ENCODE peak calls at places on chromosomes 4 and X, in nine cellular contexts. J is IMR-90, O is kidney epithelial cell, K is body of pancreas, Z is GM23338, Q is fibroblast of lung, T is A673, M is mucosa of descending colon, I is lung. L is an unnamed sample. For H3K36me3, the result is how much of the 10 kb centered on the place peaks cover.

GRCh38 chr4:104967034-104967401 is 179.7 kb upstream of the TET2 start:
- DNase-seq in M (peak), Q (no peak), Z (no peak), O (no peak), I (no peak), T (no peak), K (peak), J (no peak), L (peak)

GRCh38 chrX:120560405-120560841 is 339 bp downstream of the CUL4B start:
- DNase-seq in I (peak), K (peak), Z (no peak), M (peak), O (no peak), T (peak), J (peak), Q (peak), L (no peak)

GRCh38 chr4:108810087-108810486 is 47.2 kb upstream of the ETNPPL start:
- DNase-seq in Q (no peak), J (no peak), T (no peak), K (no peak), I (no peak), O (no peak), Z (no peak), M (no peak), L (no peak)

GRCh38 chr4:175412744-175413143 is 399.3 kb downstream of the GPM6A start:
- DNase-seq in O (peak), K (no peak), T (no peak), Z (no peak), Q (peak), M (no peak), I (no peak), J (peak), L (peak)

GRCh38 chrX:39757971-39758370 is 339.8 kb downstream of the BCOR start:
- DNase-seq in M (no peak), K (no peak), T (no peak), O (no peak), J (peak), Z (no peak), I (no peak), Q (peak), L (peak)

GRCh38 chrX:86348669-86349068 is 200.4 kb downstream of the DACH2 start:
- DNase-seq in K (no peak), O (no peak), M (no peak), Z (peak), Q (no peak), J (no peak), I (no peak), T (no peak), L (no peak)

GRCh38 chrX:45824471-45824870 is 623.8 kb upstream of the DIPK2B start:
- DNase-seq in J (peak), O (peak), M (no peak), K (peak), Z (peak), Q (peak), I (no peak), T (peak), L (peak)

GRCh38 chr4:186932631-186933150 is 209.0 kb upstream of the FAT1 start:
- DNase-seq in K (no peak), Z (no peak), Q (peak), J (peak), O (no peak), M (no peak), T (peak), I (no peak), L (peak)

GRCh38 chr4:128854433-128854832 is 44.9 kb downstream of the JADE1 start:
- DNase-seq in O (no peak), Q (peak), K (no peak), I (no peak), Z (no peak), J (peak), T (no peak), M (no peak), L (no peak)

GRCh38 chrX:153642655-153643430 is 4.2 kb upstream of the DUSP9 start:
- DNase-seq in Z (peak), Q (no peak), J (no peak), M (no peak), O (no peak), T (no peak), K (no peak), I (no peak), L (no peak)

GRCh38 chr4:54669831-54670230 is 12.1 kb downstream of the KIT start:
- DNase-seq in Z (peak), Q (no peak), K (no peak), M (no peak), O (no peak), I (no peak), T (no peak), J (no peak), L (no peak)

GRCh38 chr4:127400736-127401346 is 231.9 kb upstream of the INTU start:
- DNase-seq in T (peak), O (peak), Z (peak), K (peak), J (peak), M (peak), I (peak), Q (peak), L (peak)

GRCh38 chr4:75659512-75660031 is 13.6 kb downstream of the G3BP2 start:
- DNase-seq in K (no peak), T (no peak), M (no peak), Z (no peak), I (no peak), J (no peak), Q (no peak), O (no peak), L (no peak)

GRCh38 chr4:75653845-75654503 is 19.2 kb downstream of the G3BP2 start:
- DNase-seq in O (no peak), I (no peak), J (peak), Q (peak), T (no peak), M (peak), Z (peak), K (no peak), L (peak)

GRCh38 chr4:75658881-75659280 is 14.3 kb downstream of the G3BP2 start:
- DNase-seq in Q (peak), I (no peak), Z (no peak), J (peak), K (no peak), T (no peak), O (no peak), M (no peak), L (peak)

GRCh38 chr4:75655562-75655961 is 17.6 kb downstream of the G3BP2 start:
- DNase-seq in I (no peak), Q (no peak), M (no peak), T (no peak), J (no peak), K (no peak), Z (no peak), O (no peak), L (no peak)

GRCh38 chr4:75654905-75655304 is 18.3 kb downstream of the G3BP2 start:
- DNase-seq in J (no peak), O (no peak), K (no peak), Q (peak), Z (no peak), T (no peak), M (no peak), I (no peak), L (no peak)
- H3K36me3 ChIP-seq in J (under half), O (under half), K (under half), Q (under half), Z (half or more), T (under half), M (under half), I (under half), L (under half)

GRCh38 chrX:136708348-136708747 is 60.4 kb downstream of the CD40LG start:
- DNase-seq in M (no peak), J (peak), O (no peak), I (no peak), K (no peak), Q (no peak), Z (no peak), T (peak), L (peak)
- TF ChIP-seq CTCF in M (no peak), J (peak), O (peak), I (no peak), K (peak), Q (peak), Z (peak), T (peak), L (peak)

GRCh38 chr4:182254381-182254780 is 11.2 kb downstream of the TENM3 start:
- DNase-seq in O (no peak), J (no peak), Q (no peak), I (no peak), T (no peak), M (no peak), Z (peak), K (no peak), L (no peak)
- H3K4me3 ChIP-seq in O (no peak), J (no peak), Q (no peak), I (no peak), T (no peak), M (no peak), Z (no peak), K (no peak), L (no peak)

GRCh38 chr4:87982036-87982435 is 6.5 kb downstream of the SPP1 start:
- DNase-seq in K (no peak), O (no peak), T (no peak), Z (no peak), I (no peak), Q (no peak), J (no peak), M (no peak), L (no peak)
- H3K36me3 ChIP-seq in K (under half), O (under half), T (under half), Z (under half), I (under half), Q (under half), J (under half), M (under half), L (under half)

GRCh38 chr4:52575406-52575805 is 83.7 kb downstream of the USP46 start:
- DNase-seq in I (no peak), Z (no peak), T (no peak), Q (no peak), M (no peak), K (no peak), J (no peak), O (no peak), L (no peak)
- TF ChIP-seq CTCF in I (no peak), Z (no peak), T (no peak), Q (no peak), M (no peak), K (no peak), J (no peak), O (no peak), L (no peak)

GRCh38 chr4:185524888-185525863 is 10.1 kb downstream of the PDLIM3 start:
- DNase-seq in K (no peak), Z (no peak), Q (peak), I (no peak), J (peak), M (no peak), O (no peak), T (no peak), L (no peak)

GRCh38 chr4:185522451-185522850 is 12.9 kb downstream of the PDLIM3 start:
- DNase-seq in T (no peak), Z (no peak), M (no peak), J (no peak), Q (no peak), I (no peak), K (no peak), O (no peak), L (no peak)

GRCh38 chr4:185520119-185520518 is 15.2 kb downstream of the PDLIM3 start:
- DNase-seq in O (no peak), J (peak), I (no peak), M (no peak), K (no peak), Q (peak), Z (no peak), T (no peak), L (no peak)

GRCh38 chr4:185518494-185518893 is 16.8 kb downstream of the PDLIM3 start:
- DNase-seq in K (no peak), Z (no peak), T (no peak), Q (no peak), O (no peak), I (no peak), J (no peak), M (no peak), L (no peak)

DNA sequence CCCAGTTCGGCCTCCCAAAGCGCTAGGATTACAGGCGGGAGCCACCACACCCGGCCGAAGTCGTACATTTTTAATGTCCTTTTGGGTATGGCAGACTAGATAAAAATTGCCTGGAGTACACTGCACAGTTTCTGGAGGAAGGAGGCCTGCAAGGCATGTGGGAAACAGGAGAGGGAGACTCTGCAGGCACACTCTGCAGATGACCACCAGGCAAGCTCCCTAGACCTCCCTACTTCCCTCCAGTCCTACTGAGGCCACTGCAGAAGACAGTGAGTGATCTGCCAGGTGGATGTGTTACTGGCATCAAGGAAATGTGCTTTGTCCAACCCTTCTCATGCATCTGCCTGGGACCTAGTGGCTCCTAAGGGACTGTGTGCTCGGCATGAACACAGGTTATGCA is 11.4 kb downstream of the PDLIM3 start:
- DNase-seq in I (no peak), Q (no peak), M (no peak), O (no peak), K (no peak), Z (no peak), T (no peak), J (no peak), L (no peak)
- H3K4me3 ChIP-seq in I (no peak), Q (no peak), M (no peak), O (no peak), K (no peak), Z (no peak), T (no peak), J (no peak), L (no peak)

GRCh38 chr4:99074816-99075215 is 13.8 kb downstream of the ADH5 start:
- DNase-seq in M (no peak), O (no peak), I (peak), T (no peak), J (no peak), Z (no peak), K (no peak), Q (no peak), L (no peak)

GRCh38 chr4:99078931-99079624 is 9.5 kb downstream of the ADH5 start:
- DNase-seq in M (no peak), J (no peak), Q (no peak), Z (no peak), I (no peak), K (no peak), T (no peak), O (no peak), L (no peak)

GRCh38 chr4:99078336-99078735 is 10.3 kb downstream of the ADH5 start:
- DNase-seq in Q (no peak), K (no peak), J (no peak), O (no peak), Z (no peak), M (no peak), T (no peak), I (no peak), L (no peak)

GRCh38 chr4:99076292-99076976 is 12.2 kb downstream of the ADH5 start:
- DNase-seq in T (no peak), J (no peak), M (peak), Z (no peak), Q (no peak), O (no peak), I (no peak), K (no peak), L (no peak)

GRCh38 chr4:99077177-99077576 is 11.4 kb downstream of the ADH5 start:
- DNase-seq in Q (no peak), J (no peak), T (no peak), I (no peak), K (no peak), O (no peak), M (no peak), Z (no peak), L (no peak)
- H3K36me3 ChIP-seq in Q (under half), J (under half), T (half or more), I (under half), K (under half), O (under half), M (under half), Z (half or more), L (under half)

DNA sequence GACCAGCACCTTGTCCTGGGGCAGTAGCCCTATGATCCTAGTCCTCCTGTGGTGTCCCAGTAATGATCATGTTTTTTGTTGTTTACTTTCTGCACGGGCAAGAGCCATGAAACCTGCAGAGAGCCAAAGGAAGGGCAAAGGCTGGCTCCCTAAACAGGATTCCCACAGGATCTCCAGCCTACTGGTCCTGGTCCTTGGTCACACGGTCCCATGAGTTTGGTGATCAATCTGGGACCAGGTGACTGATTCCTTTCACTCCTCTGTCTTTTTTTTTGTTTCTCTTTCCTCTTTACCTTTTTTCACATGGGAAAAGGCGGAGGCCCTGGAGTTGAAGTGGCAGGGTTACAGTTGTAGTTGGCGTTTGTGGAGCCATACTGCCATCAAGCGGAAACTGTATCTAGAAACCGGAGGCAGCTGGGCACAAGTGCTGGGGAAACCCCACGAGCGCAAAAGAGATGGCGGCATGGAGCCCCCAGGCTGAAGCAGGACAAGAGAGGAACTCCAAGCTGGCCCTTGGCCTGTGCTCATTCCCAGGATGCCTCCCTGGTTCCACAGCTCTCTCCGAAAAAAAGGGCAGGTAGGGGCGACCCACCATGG is 34.6 kb downstream of the NBDY start:
- DNase-seq in Q (peak), T (peak), O (no peak), I (peak), M (no peak), Z (peak), J (peak), K (peak), L (no peak)
- TF ChIP-seq CTCF in Q (no peak), T (peak), O (no peak), I (peak), M (no peak), Z (no peak), J (peak), K (peak), L (no peak)

L was measured in bronchial epithelial cell.